ENCODE peak calls at places on chromosome 7, in four cellular contexts. T is upper lobe of left lung, X is HepG2, V is K562. Q is an unnamed sample.

GRCh38 chr7:116772423-116772852 is 89.9 kb upstream of the CAPZA2 start:
- ATAC-seq in T (no peak), X (peak), V (no peak), Q (no peak)

GRCh38 chr7:81810448-81811155 is 40.8 kb upstream of the HGF start:
- ATAC-seq in T (peak), X (no peak), V (no peak), Q (peak)

GRCh38 chr7:140586517-140586916 is 54.1 kb downstream of the DENND2A start:
- ATAC-seq in T (no peak), X (no peak), V (no peak), Q (no peak)

GRCh38 chr7:158001621-158002320 is 585.9 kb downstream of the PTPRN2 start:
- ATAC-seq in T (no peak), X (no peak), V (no peak), Q (no peak)

GRCh38 chr7:77453531-77453930 is 37.4 kb upstream of the GSAP start:
- ATAC-seq in T (peak), X (no peak), V (no peak), Q (peak)

GRCh38 chr7:128909605-128910568 is 622 bp downstream of the KCP start:
- ATAC-seq in T (peak), X (peak), V (no peak), Q (peak)

GRCh38 chr7:80014507-80014906 is 120.1 kb upstream of the GNAI1 start:
- ATAC-seq in T (no peak), X (no peak), V (no peak), Q (no peak)

GRCh38 chr7:91869661-91870060 is 10.8 kb downstream of the MTERF1 start:
- ATAC-seq in T (no peak), X (peak), V (peak), Q (no peak)

GRCh38 chr7:2757904-2758672 is 70.1 kb downstream of the AMZ1 start:
- ATAC-seq in T (peak), X (peak), V (peak), Q (peak)
- TF ChIP-seq EP300 in T (peak), X (no peak), V (peak), Q (no peak)

DNA sequence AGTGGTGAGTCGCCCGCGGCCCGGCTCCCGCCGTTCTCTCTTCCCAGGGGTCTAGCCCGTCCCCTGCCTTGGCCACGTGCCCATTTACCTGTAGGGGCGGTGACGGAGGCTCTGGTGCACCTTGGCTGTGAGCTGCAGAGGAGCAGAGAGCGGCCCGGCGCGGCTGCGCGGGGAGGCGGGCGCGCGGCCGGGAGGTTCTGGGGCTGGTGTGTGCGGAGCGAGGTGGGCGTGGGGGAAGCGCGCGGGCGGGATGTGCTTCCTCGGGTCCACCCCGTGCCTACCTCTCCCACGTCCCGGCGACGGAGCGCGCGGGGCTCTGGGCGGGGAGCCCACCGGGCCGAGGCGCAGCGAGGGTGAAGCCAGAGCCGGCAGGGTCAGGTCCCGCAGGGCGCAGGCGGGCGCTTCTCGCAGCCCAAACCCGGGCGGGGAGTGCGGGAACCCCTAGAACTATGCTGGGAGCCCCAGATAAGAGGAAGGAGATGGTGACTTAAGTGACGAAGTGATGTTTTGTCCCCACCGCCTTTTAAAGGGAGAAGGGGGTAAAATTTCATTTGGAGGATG is 430 bp downstream of the UPP1 start:
- ATAC-seq in T (peak), X (peak), V (peak), Q (peak)
- TF ChIP-seq POLR2AphosphoS5 in T (no peak), X (no peak), V (no peak), Q (no peak)

DNA sequence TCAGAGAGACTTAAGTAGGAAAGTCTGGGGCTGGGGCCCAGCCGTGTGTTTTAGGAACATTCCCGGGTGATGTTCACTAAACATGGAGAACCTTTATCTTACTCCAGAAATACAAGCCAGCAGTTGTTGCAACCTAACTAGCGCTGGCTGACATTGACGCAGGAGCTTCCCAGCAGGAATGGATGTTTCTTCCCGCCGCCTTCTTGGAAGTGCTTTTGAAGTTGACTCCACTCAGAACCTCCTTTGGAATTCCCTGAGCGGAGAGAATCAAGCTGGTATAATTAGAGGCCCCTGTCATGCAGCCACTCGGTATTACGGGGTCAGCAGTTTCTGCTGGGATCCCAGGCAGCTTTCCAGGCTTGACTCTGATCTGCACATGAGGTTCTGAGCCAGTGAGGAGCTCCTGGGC is 61.6 kb downstream of the EEPD1 start:
- ATAC-seq in T (no peak), X (no peak), V (no peak), Q (peak)
- TF ChIP-seq EP300 in T (no peak), X (no peak), V (no peak), Q (no peak)

GRCh38 chr7:64999165-65000004 is 7.1 kb downstream of the ERV3-1 start:
- ATAC-seq in T (peak), X (peak), V (peak), Q (peak)
- TF ChIP-seq POLR2AphosphoS5 in T (peak), X (no peak), V (peak), Q (no peak)

GRCh38 chr7:12801107-12801506 is 113.7 kb downstream of the ARL4A start:
- ATAC-seq in T (no peak), X (no peak), V (peak), Q (no peak)
- TF ChIP-seq EP300 in T (no peak), X (no peak), V (peak), Q (no peak)

DNA sequence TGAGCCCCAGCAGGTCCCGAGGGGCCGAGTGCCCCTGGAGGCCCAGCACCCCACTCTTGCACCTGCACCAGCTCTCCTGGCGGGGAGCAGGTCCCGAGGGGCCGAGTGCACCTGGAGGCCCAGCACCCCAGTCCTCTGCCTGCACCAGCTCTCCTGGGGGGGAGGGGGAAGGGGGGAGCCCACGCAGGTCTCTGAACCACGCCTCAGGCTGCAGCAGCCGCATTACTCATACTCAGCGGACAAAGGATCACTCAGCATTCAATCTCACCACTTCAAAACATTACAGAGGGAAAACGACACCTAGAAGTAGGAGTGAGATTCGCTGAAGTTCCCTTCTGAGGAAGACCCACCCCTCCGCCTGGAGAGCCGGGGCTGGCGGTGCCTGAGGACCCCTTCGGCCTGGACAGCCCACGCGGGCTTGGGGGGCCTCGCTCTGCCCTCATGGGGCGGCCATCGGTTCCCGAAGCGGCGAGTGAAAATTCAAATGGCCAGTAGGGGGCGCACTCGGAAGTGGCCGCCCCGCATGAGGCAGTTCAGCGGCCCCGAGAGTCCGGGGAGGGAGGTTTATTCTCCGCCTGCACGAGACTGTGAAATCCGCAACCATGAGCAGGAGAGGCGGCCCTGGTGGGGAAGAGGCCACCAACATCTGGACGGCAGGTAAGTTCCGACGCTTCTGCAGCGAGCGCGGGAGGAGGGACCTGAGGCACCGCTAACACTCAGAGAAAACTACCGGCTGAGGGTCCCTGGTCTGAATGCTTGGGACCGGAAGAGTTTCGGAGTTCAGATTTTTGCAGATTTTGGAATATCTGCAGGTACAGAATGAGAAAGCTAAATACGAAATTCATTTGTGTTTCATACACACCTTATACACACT is 1.1 kb upstream of the GPER1 start:
- ATAC-seq in T (peak), X (peak), V (peak), Q (peak)
- TF ChIP-seq POLR2AphosphoS5 in T (no peak), X (peak), V (no peak), Q (no peak)

Q was measured in gastroesophageal sphincter.